ENCODE peak calls at places on chromosomes 16 and 17, in seven cellular contexts. One of them, this sample, is unnamed.

GRCh38 chr17:76845524-76845923 is 22.7 kb upstream of the MGAT5B start:
- DNase-seq in endothelial cell: no peak
- DNase-seq in AG10803: no peak
- DNase-seq in body of pancreas: no peak
- DNase-seq in Jurkat, Clone E6-1: no peak
- DNase-seq in GDM1: no peak
- DNase-seq in mammary epithelial cell: no peak
- DNase-seq in this sample: no peak

GRCh38 chr17:57106107-57106835 is 21.2 kb downstream of the AKAP1 start:
- DNase-seq in endothelial cell: peak
- DNase-seq in AG10803: no peak
- DNase-seq in body of pancreas: peak
- DNase-seq in Jurkat, Clone E6-1: no peak
- DNase-seq in GDM1: no peak
- DNase-seq in mammary epithelial cell: no peak
- DNase-seq in this sample: no peak

GRCh38 chr17:66978514-66979061 is 14.1 kb downstream of the CACNG4 start:
- DNase-seq in endothelial cell: no peak
- DNase-seq in AG10803: peak
- DNase-seq in body of pancreas: no peak
- DNase-seq in Jurkat, Clone E6-1: no peak
- DNase-seq in GDM1: no peak
- DNase-seq in mammary epithelial cell: no peak
- DNase-seq in this sample: no peak

GRCh38 chr16:82954224-82954929 is 327.6 kb downstream of the CDH13 start:
- DNase-seq in endothelial cell: no peak
- DNase-seq in AG10803: peak
- DNase-seq in body of pancreas: no peak
- DNase-seq in Jurkat, Clone E6-1: no peak
- DNase-seq in GDM1: no peak
- DNase-seq in mammary epithelial cell: no peak
- DNase-seq in this sample: no peak

GRCh38 chr16:50153648-50154368 is 702 bp downstream of the TENT4B start:
- DNase-seq in endothelial cell: peak
- DNase-seq in AG10803: peak
- DNase-seq in body of pancreas: peak
- DNase-seq in Jurkat, Clone E6-1: no peak
- DNase-seq in GDM1: no peak
- DNase-seq in mammary epithelial cell: peak
- DNase-seq in this sample: no peak

GRCh38 chr16:57972285-57972684 is 1.4 kb upstream of the CNGB1 start:
- DNase-seq in endothelial cell: no peak
- DNase-seq in AG10803: no peak
- DNase-seq in body of pancreas: no peak
- DNase-seq in Jurkat, Clone E6-1: peak
- DNase-seq in GDM1: peak
- DNase-seq in mammary epithelial cell: no peak
- DNase-seq in this sample: no peak

GRCh38 chr16:1958715-1959268 is 546 bp upstream of the NDUFB10 start:
- DNase-seq in endothelial cell: no peak
- DNase-seq in AG10803: no peak
- DNase-seq in body of pancreas: no peak
- DNase-seq in Jurkat, Clone E6-1: no peak
- DNase-seq in GDM1: no peak
- DNase-seq in mammary epithelial cell: no peak
- DNase-seq in this sample: no peak

GRCh38 chr17:68939195-68939594 is 16.0 kb downstream of the ABCA8 start:
- DNase-seq in endothelial cell: no peak
- DNase-seq in AG10803: no peak
- DNase-seq in body of pancreas: no peak
- DNase-seq in Jurkat, Clone E6-1: no peak
- DNase-seq in GDM1: no peak
- DNase-seq in mammary epithelial cell: no peak
- DNase-seq in this sample: no peak

GRCh38 chr17:6712058-6712853 is 913 bp downstream of the SLC13A5 start:
- DNase-seq in endothelial cell: peak
- DNase-seq in AG10803: no peak
- DNase-seq in body of pancreas: no peak
- DNase-seq in Jurkat, Clone E6-1: no peak
- DNase-seq in GDM1: no peak
- DNase-seq in mammary epithelial cell: peak
- DNase-seq in this sample: peak

GRCh38 chr16:22353188-22353919 is 21.1 kb downstream of the CDR2 start:
- DNase-seq in endothelial cell: no peak
- DNase-seq in AG10803: peak
- DNase-seq in body of pancreas: no peak
- DNase-seq in Jurkat, Clone E6-1: no peak
- DNase-seq in GDM1: peak
- DNase-seq in mammary epithelial cell: peak
- DNase-seq in this sample: no peak

GRCh38 chr16:68283840-68284595 is 19.7 kb downstream of the SLC7A6 start:
- DNase-seq in endothelial cell: no peak
- DNase-seq in AG10803: peak
- DNase-seq in body of pancreas: no peak
- DNase-seq in Jurkat, Clone E6-1: no peak
- DNase-seq in GDM1: no peak
- DNase-seq in mammary epithelial cell: no peak
- DNase-seq in this sample: no peak

GRCh38 chr16:4613636-4614570 is 785 bp downstream of the UBALD1 start:
- DNase-seq in endothelial cell: peak
- DNase-seq in AG10803: peak
- DNase-seq in body of pancreas: peak
- DNase-seq in Jurkat, Clone E6-1: no peak
- DNase-seq in GDM1: no peak
- DNase-seq in mammary epithelial cell: peak
- DNase-seq in this sample: peak

GRCh38 chr17:27430882-27431491 is 25.3 kb upstream of the KSR1 start:
- DNase-seq in endothelial cell: peak
- DNase-seq in AG10803: peak
- DNase-seq in body of pancreas: peak
- DNase-seq in Jurkat, Clone E6-1: no peak
- DNase-seq in GDM1: no peak
- DNase-seq in mammary epithelial cell: peak
- DNase-seq in this sample: peak

GRCh38 chr17:51820252-51820651 is 338.3 kb downstream of the CA10 start:
- DNase-seq in endothelial cell: no peak
- DNase-seq in AG10803: no peak
- DNase-seq in body of pancreas: no peak
- DNase-seq in Jurkat, Clone E6-1: no peak
- DNase-seq in GDM1: no peak
- DNase-seq in mammary epithelial cell: peak
- DNase-seq in this sample: no peak

GRCh38 chr16:27642753-27643152 is 92.8 kb downstream of the KATNIP start:
- DNase-seq in endothelial cell: no peak
- DNase-seq in AG10803: peak
- DNase-seq in body of pancreas: no peak
- DNase-seq in Jurkat, Clone E6-1: no peak
- DNase-seq in GDM1: no peak
- DNase-seq in mammary epithelial cell: peak
- DNase-seq in this sample: no peak

GRCh38 chr17:75740631-75741077 is 19.4 kb downstream of the ITGB4 start:
- DNase-seq in endothelial cell: no peak
- DNase-seq in AG10803: no peak
- DNase-seq in body of pancreas: no peak
- DNase-seq in Jurkat, Clone E6-1: no peak
- DNase-seq in GDM1: no peak
- DNase-seq in mammary epithelial cell: no peak
- DNase-seq in this sample: no peak

GRCh38 chr17:37605813-37606505 is 3.3 kb downstream of the SYNRG start:
- DNase-seq in endothelial cell: no peak
- DNase-seq in AG10803: peak
- DNase-seq in body of pancreas: no peak
- DNase-seq in Jurkat, Clone E6-1: peak
- DNase-seq in GDM1: peak
- DNase-seq in mammary epithelial cell: no peak
- DNase-seq in this sample: no peak

This sample was measured in ecto neural progenitor cell.